ENCODE peak calls at places on chromosomes 16 and 17, in four cellular contexts. B, F, R and A are unnamed samples.
A peak's percentile ranks its signal among the peaks of the same experiment; 100 is the strongest.

GRCh38 chr17:79201536-79202227 is 127.1 kb downstream of the ENGASE start:
- DNase-seq in B (peak; percentile 23), R (no peak), F (no peak), A (no peak)

GRCh38 chr16:28473714-28474265 is 1.7 kb upstream of the NPIPB7 start:
- DNase-seq in F (no peak), B (no peak), R (no peak), A (no peak)

GRCh38 chr16:10805362-10805761 is 13.2 kb downstream of the TVP23A start:
- DNase-seq in F (no peak), B (no peak), R (no peak), A (no peak)

GRCh38 chr17:72984145-72984924 is 108.2 kb downstream of the SLC39A11 start:
- DNase-seq in F (no peak), B (peak; percentile 73), R (no peak), A (no peak)

GRCh38 chr16:54326266-54326662 is 39.7 kb upstream of the IRX3 start:
- DNase-seq in R (no peak), B (no peak), F (no peak), A (no peak)

GRCh38 chr17:28613916-28614315 is at the start of gene RSKR:
- DNase-seq in R (no peak), F (no peak), B (no peak), A (no peak)

GRCh38 chr16:8655184-8655717 is 19.2 kb upstream of the ABAT start:
- DNase-seq in B (peak; percentile 42), F (no peak), R (peak; percentile 41), A (no peak)

GRCh38 chr17:83090424-83091256 is 11.2 kb downstream of the METRNL start:
- DNase-seq in R (no peak), F (no peak), B (no peak), A (no peak)

GRCh38 chr16:67404740-67405226 is 11.5 kb upstream of the TPPP3 start:
- DNase-seq in R (peak; percentile 88), F (no peak), B (peak; percentile 100), A (no peak)

GRCh38 chr17:58265266-58265665 is 15.5 kb downstream of the MPO start:
- DNase-seq in R (no peak), B (no peak), F (no peak), A (no peak)

GRCh38 chr17:2842464-2842863 is 46.2 kb downstream of the RAP1GAP2 start:
- DNase-seq in R (no peak), F (no peak), B (no peak), A (no peak)

GRCh38 chr17:37774508-37774907 is 29.6 kb upstream of the HNF1B start:
- DNase-seq in R (no peak), F (no peak), B (no peak), A (no peak)

GRCh38 chr16:49856741-49857330 is 924 bp upstream of the ZNF423 start:
- DNase-seq in R (peak; percentile 66), F (peak; percentile 88), B (peak; percentile 73), A (no peak)

GRCh38 chr17:50114849-50115357 is 15.1 kb downstream of the SAMD14 start:
- DNase-seq in B (peak; percentile 37), R (no peak), F (no peak), A (no peak)

GRCh38 chr17:69898606-69899005 is 176.4 kb upstream of the KCNJ16 start:
- DNase-seq in F (no peak), R (no peak), B (no peak), A (no peak)

GRCh38 chr17:73683788-73684582 is 39.7 kb upstream of the SDK2 start:
- DNase-seq in F (no peak), R (peak; percentile 26), B (no peak), A (no peak)

GRCh38 chr17:2090804-2091534 is 36.1 kb downstream of the HIC1 start:
- DNase-seq in R (no peak), F (peak; percentile 67), B (peak; percentile 68), A (no peak)

DNA sequence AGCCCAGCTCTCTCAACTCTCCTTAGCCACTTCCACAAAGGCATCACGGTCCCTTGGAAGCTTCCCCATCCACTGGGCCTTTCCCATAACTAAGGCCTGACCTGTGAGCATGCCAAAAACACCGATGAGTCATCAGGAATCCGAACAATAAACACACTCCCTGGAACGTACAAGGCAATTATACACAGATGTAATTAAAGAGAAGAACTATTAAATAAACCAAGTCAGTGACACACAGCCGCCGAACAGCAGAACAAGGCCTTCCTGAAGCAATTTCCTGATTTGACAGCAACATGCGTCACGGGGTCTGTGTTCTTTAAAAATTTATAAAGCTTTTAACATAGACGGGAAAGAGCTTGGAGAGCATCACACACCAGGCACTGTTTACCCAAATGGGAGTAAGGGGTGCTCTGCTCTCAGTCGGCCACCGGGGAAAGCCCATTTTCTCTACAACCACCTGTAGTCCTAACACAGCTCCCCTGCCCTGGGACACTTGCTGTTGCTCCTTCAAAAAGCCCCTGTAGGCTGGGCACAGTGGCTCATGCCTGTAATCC is 29.4 kb downstream of the COG7 start:
- DNase-seq in F (peak; percentile 79), R (peak; percentile 87), B (peak; percentile 97), A (no peak)
- H3K27ac ChIP-seq in F (peak overlapping the region; percentile 93), R (peak overlapping the region; percentile 89), B (peak overlapping the region; percentile 91), A (peak overlapping the region; percentile 97)

GRCh38 chr17:48162946-48163506 is 55.5 kb downstream of the SNX11 start:
- DNase-seq in B (peak; percentile 9), R (no peak), F (no peak), A (no peak)

GRCh38 chr17:48160177-48160967 is 52.8 kb downstream of the SNX11 start:
- DNase-seq in R (no peak), F (no peak), B (no peak), A (no peak)

GRCh38 chr17:48162305-48162934 is 54.9 kb downstream of the SNX11 start:
- DNase-seq in R (no peak), F (no peak), B (no peak), A (no peak)

GRCh38 chr17:48163809-48164208 is 56.2 kb downstream of the SNX11 start:
- DNase-seq in F (no peak), B (no peak), R (no peak), A (no peak)

GRCh38 chr17:48161127-48161905 is 53.8 kb downstream of the SNX11 start:
- DNase-seq in R (no peak), B (no peak), F (no peak), A (no peak)
- H3K27ac ChIP-seq in R (no peak overlapping the region), B (no peak overlapping the region), F (no peak overlapping the region), A (no peak overlapping the region)

GRCh38 chr16:14186954-14187306 is 115.8 kb downstream of the MRTFB start:
- DNase-seq in F (no peak), B (no peak), R (no peak), A (no peak)

GRCh38 chr16:14186007-14186953 is 115.2 kb downstream of the MRTFB start:
- DNase-seq in B (no peak), R (no peak), F (no peak), A (no peak)

GRCh38 chr16:14193316-14193871 is 122.3 kb downstream of the MRTFB start:
- DNase-seq in F (no peak), B (no peak), R (no peak), A (no peak)

GRCh38 chr16:14182999-14183398 is 111.9 kb downstream of the MRTFB start:
- DNase-seq in B (no peak), R (no peak), F (no peak), A (no peak)

GRCh38 chr16:14187517-14188338 is 116.6 kb downstream of the MRTFB start:
- DNase-seq in R (no peak), B (no peak), F (no peak), A (no peak)
- H3K27ac ChIP-seq in R (peak overlapping the region; percentile 56), B (no peak overlapping the region), F (no peak overlapping the region), A (peak overlapping the region; percentile 80)

GRCh38 chr16:22370038-22370541 is 4.3 kb downstream of the CDR2 start:
- DNase-seq in R (no peak), B (peak; percentile 58), F (no peak), A (no peak)
- H3K27ac ChIP-seq in R (peak overlapping the region; percentile 43), B (peak overlapping the region; percentile 85), F (no peak overlapping the region), A (peak overlapping the region; percentile 45)

GRCh38 chr16:85313541-85314208 is 201.4 kb upstream of the CIBAR2 start:
- DNase-seq in R (no peak), B (peak; percentile 60), F (peak; percentile 58), A (no peak)

GRCh38 chr16:85311741-85312140 is 199.5 kb upstream of the CIBAR2 start:
- DNase-seq in F (no peak), B (no peak), R (no peak), A (no peak)

GRCh38 chr16:85314633-85315032 is 202.4 kb upstream of the CIBAR2 start:
- DNase-seq in B (no peak), F (no peak), R (no peak), A (no peak)

GRCh38 chr16:85312174-85312573 is 199.9 kb upstream of the CIBAR2 start:
- DNase-seq in B (no peak), R (no peak), F (no peak), A (no peak)

DNA sequence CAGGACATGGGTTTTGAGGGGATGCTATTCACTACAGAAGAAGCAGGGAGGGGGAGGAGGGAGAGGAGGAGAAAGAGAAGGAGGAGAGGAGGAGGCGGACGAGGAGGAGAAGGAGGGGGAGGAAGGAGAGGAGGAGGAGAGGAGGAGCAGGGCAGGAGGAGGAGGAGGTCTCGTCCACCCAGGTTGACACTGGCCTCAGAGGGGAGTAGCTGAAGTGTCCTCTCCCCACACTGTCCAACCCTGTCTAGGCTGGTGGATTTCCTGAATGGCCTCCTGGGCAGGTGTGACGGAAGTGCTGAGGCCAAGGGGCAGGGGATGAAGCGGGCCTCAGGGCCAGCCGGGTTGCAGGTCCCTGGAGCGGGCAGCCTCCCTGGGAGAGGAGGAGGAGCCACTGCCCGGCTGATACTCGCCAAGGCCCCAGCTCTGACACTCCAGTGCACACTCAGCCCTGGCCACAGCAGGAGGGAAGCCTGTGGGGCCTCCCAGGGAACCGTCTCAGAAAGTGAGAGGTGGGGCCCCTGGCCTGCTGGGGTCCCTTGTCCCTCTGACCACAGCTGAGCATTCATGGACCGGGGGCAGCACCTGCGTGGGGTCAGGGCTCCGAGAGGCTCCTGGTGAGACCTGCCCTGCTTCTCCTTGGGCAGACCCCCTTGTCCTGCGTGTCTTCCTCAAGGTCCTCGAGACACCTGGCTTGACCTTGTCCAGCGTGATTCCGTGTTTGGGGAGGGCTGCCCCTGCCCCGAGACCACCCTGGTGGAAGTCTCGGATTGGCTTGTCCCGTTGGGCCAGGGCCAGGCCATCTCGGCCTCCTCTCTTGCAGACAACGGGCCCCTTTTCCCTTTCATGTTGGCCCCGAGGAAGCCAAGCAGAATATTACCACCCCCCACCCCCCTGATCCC is 200.6 kb upstream of the CIBAR2 start:
- DNase-seq in B (no peak), F (peak; percentile 51), R (no peak), A (no peak)
- H3K27ac ChIP-seq in B (no peak overlapping the region), F (no peak overlapping the region), R (peak overlapping the region; percentile 18), A (no peak overlapping the region)

DNA sequence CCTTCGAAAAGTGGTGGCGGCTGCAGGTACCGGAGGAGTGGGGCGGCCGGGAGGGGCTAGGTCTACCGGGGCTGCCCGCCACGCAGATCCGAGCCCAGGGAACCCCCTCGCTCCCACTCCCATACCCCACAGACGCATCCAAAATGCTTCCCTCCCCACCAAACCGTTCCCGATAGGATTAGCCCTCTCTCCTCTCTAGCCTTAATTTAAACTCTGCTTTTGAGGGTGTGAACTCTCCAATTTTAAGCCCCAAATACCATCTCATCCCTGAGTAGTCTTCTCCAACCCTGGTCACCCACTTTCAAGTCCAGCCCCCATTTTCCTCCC is 260 bp upstream of the CXCL16 start:
- DNase-seq in R (no peak), F (no peak), B (no peak), A (no peak)
- H3K27ac ChIP-seq in R (no peak overlapping the region), F (no peak overlapping the region), B (no peak overlapping the region), A (peak overlapping the region; percentile 34)